ENCODE peak calls at places on chromosomes 16 and 17, in seven cellular contexts. S is ovary, X is endothelial cell, D is neural crest cell, B is fibroblast of pulmonary artery, H is A673, Z is heart right ventricle. J is an unnamed sample.

GRCh38 chr17:50421308-50422031 is 4.5 kb upstream of the ACSF2 start:
- DNase-seq in S (no peak), X (no peak), D (no peak), B (peak), H (peak), Z (no peak), J (peak)

GRCh38 chr17:50768348-50768761 is 1.0 kb upstream of the ANKRD40CL start:
- DNase-seq in S (no peak), X (no peak), D (no peak), B (no peak), H (no peak), Z (no peak), J (no peak)

GRCh38 chr17:48056246-48056745 is 8.1 kb downstream of the NFE2L1 start:
- DNase-seq in S (no peak), X (no peak), D (no peak), B (no peak), H (no peak), Z (no peak), J (no peak)

GRCh38 chr17:78214706-78215061 is 631 bp downstream of the BIRC5 start:
- DNase-seq in S (no peak), X (no peak), D (no peak), B (no peak), H (peak), Z (no peak), J (no peak)

GRCh38 chr17:14871921-14872320 is 393.2 kb downstream of the PMP22 start:
- DNase-seq in S (no peak), X (no peak), D (no peak), B (peak), H (no peak), Z (no peak), J (no peak)

GRCh38 chr17:80691784-80692183 is 147.1 kb downstream of the RPTOR start:
- DNase-seq in S (no peak), X (no peak), D (no peak), B (no peak), H (no peak), Z (no peak), J (no peak)

GRCh38 chr17:4542003-4542725 is 13.0 kb downstream of the MYBBP1A start:
- DNase-seq in S (no peak), X (peak), D (no peak), B (no peak), H (no peak), Z (no peak), J (no peak)

GRCh38 chr16:64469906-64470702 is 651.8 kb downstream of the CDH11 start:
- DNase-seq in S (peak), X (no peak), D (no peak), B (peak), H (no peak), Z (no peak), J (no peak)

GRCh38 chr17:2232244-2232638 is 71.3 kb downstream of the SMG6 start:
- DNase-seq in S (no peak), X (no peak), D (no peak), B (peak), H (no peak), Z (no peak), J (no peak)

GRCh38 chr16:85027349-85027967 is at the start of gene KIAA0513:
- DNase-seq in S (peak), X (peak), D (peak), B (peak), H (peak), Z (peak), J (peak)
- TF ChIP-seq CTCF in S (no peak), X (no peak), D (peak), B (no peak), H (no peak), Z (peak), J (peak)

GRCh38 chr17:75777243-75777922 is 7.2 kb upstream of the UNK start:
- DNase-seq in S (no peak), X (no peak), D (no peak), B (peak), H (no peak), Z (no peak), J (no peak)

GRCh38 chr17:75779987-75780889 is 4.4 kb upstream of the UNK start:
- DNase-seq in S (no peak), X (no peak), D (no peak), B (no peak), H (no peak), Z (no peak), J (no peak)

GRCh38 chr17:75776399-75777242 is 8.0 kb upstream of the UNK start:
- DNase-seq in S (no peak), X (no peak), D (no peak), B (peak), H (no peak), Z (no peak), J (no peak)

GRCh38 chr17:75778861-75779249 is 5.8 kb upstream of the UNK start:
- DNase-seq in S (no peak), X (peak), D (no peak), B (no peak), H (no peak), Z (no peak), J (no peak)

DNA sequence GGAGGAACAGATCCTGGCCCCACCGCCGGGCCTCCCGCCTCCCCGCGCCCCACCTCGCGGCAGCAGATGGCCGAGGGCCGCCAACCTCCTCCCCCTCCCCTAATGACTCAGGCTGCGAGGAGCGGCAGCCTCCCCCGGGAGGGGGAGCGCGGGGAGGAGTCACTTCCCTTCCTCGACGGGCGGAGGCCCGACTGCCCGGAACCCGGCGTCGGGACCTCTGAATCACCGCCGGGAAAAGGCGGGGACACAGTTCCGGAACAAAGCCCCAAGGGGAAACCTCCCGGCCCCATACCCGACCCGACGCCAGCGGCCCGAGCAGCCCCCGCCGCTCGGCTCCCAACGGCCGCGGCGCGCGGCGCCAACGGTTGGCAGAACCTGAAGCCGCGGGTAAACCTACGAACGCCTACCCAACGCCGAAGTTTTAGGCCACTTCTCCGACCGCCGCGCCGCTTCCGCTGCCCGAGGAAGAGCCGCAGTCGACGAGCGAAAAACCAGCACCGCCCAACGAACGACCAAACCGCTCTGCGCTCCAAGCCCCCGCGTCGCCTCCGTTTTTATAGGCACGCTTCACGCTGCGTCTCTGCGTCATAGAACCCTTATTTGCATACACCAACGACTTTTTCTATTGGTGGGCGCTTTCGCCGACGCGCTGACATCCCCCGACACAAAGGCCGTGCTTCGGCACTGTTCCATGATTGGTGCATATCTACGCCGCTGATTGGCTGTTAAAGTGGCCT is 5.2 kb upstream of the UNK start:
- DNase-seq in S (peak), X (peak), D (peak), B (peak), H (peak), Z (peak), J (peak)
- TF ChIP-seq CTCF in S (no peak), X (no peak), D (peak), B (no peak), H (peak), Z (no peak), J (no peak)

DNA sequence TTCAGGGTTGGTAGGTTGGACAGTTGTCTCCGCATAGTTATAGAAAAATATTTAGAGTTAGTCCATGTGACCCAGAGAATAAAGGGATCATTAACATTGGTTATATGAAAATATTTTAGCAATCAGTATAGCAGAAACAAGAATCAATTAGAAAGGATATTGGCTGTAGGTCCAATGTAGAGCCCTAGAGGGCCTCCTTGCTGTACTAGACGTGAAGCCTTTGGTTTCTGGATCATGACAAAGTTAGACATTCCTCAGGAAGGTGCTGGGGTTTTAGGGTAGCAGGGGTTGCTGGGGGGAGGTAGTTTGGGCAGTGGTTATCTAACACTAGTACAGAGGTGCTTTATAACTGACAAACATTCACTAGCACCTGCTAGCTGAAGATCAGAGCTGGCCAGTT is 31.6 kb upstream of the ANKFN1 start:
- DNase-seq in S (no peak), X (no peak), D (no peak), B (no peak), H (peak), Z (no peak), J (no peak)
- TF ChIP-seq CTCF in S (no peak), X (no peak), D (peak), B (no peak), H (peak), Z (no peak), J (no peak)

DNA sequence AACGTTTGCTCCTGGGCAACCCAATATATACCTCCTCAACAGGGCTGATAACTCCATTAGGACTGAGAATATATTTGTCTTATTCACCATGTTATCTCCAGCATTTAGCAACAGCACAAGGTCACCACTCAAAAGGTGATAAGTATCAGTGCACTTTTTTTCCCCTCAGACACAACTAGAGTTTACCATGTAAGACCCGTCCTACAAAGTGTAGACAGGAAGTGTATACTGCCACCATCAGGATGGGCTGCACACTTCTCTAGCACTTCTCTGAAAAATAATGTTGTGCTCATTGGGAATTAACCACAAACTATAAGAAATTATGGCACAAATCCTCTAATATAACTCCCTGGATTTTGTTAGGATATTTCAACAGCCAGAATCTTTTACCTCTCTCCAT is 5.7 kb upstream of the VAT1L start:
- DNase-seq in S (no peak), X (no peak), D (no peak), B (no peak), H (no peak), Z (no peak), J (no peak)
- TF ChIP-seq CTCF in S (no peak), X (no peak), D (peak), B (peak), H (peak), Z (peak), J (peak)

DNA sequence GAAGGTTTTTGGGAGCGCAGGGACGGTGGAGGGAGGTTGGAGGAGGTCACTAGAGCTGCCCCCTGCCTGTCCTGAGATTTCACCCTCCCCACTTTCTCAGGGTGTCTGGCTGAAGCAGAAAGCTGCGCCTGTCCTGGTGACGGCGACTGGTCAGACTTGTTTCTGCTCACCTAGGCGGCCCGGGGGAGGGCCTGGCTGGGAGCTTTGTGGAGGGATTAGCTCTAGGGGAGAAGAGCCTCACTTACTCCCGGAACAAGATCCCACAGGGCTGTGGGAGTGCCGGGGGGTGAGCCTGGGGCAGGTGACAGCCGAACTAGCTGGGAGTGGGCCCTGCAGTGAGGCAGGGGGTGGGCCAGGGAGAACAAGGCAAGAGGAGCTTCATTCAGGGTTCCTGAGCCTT is 11.5 kb downstream of the NHERF1 start:
- DNase-seq in S (no peak), X (no peak), D (no peak), B (no peak), H (no peak), Z (no peak), J (no peak)
- TF ChIP-seq CTCF in S (no peak), X (no peak), D (no peak), B (no peak), H (no peak), Z (no peak), J (no peak)

J was measured in GM13977.